ENCODE peak calls at places on chromosome 21, in seven cellular contexts. One of them, this sample, is unnamed.

GRCh38 chr21:35606578-35606977 is 453.7 kb downstream of the SETD4 start:
- DNase-seq in WTC11: no peak
- DNase-seq in prostate gland: no peak
- DNase-seq in neural crest cell: no peak
- DNase-seq in Calu3: no peak
- DNase-seq in iris pigment epithelial cell: no peak
- DNase-seq in ascending aorta: no peak
- DNase-seq in this sample: no peak

GRCh38 chr21:35048706-35049617 is at the start of gene RUNX1:
- DNase-seq in WTC11: no peak
- DNase-seq in prostate gland: no peak
- DNase-seq in neural crest cell: no peak
- DNase-seq in Calu3: no peak
- DNase-seq in iris pigment epithelial cell: peak; percentile 94
- DNase-seq in ascending aorta: peak; percentile 82
- DNase-seq in this sample: peak; percentile 78

GRCh38 chr21:45074048-45074817 is at the start of gene ADARB1:
- DNase-seq in WTC11: peak; percentile 68
- DNase-seq in prostate gland: peak; percentile 44
- DNase-seq in neural crest cell: peak; percentile 61
- DNase-seq in Calu3: peak; percentile 45
- DNase-seq in iris pigment epithelial cell: peak; percentile 64
- DNase-seq in ascending aorta: peak; percentile 74
- DNase-seq in this sample: peak; percentile 65

GRCh38 chr21:38821248-38821647 is 15.5 kb downstream of the ETS2 start:
- DNase-seq in WTC11: no peak
- DNase-seq in prostate gland: no peak
- DNase-seq in neural crest cell: no peak
- DNase-seq in Calu3: no peak
- DNase-seq in iris pigment epithelial cell: no peak
- DNase-seq in ascending aorta: no peak
- DNase-seq in this sample: no peak

GRCh38 chr21:45463871-45464270 is 58.9 kb downstream of the COL18A1 start:
- DNase-seq in WTC11: no peak
- DNase-seq in prostate gland: no peak
- DNase-seq in neural crest cell: no peak
- DNase-seq in Calu3: no peak
- DNase-seq in iris pigment epithelial cell: no peak
- DNase-seq in ascending aorta: no peak
- DNase-seq in this sample: no peak

GRCh38 chr21:15688809-15689208 is 41.0 kb upstream of the USP25 start:
- DNase-seq in WTC11: no peak
- DNase-seq in prostate gland: no peak
- DNase-seq in neural crest cell: no peak
- DNase-seq in Calu3: no peak
- DNase-seq in iris pigment epithelial cell: peak; percentile 73
- DNase-seq in ascending aorta: no peak
- DNase-seq in this sample: no peak

GRCh38 chr21:16794944-16795343 is 717.9 kb upstream of the CXADR start:
- DNase-seq in WTC11: no peak
- DNase-seq in prostate gland: no peak
- DNase-seq in neural crest cell: no peak
- DNase-seq in Calu3: peak; percentile 16
- DNase-seq in iris pigment epithelial cell: peak; percentile 98
- DNase-seq in ascending aorta: no peak
- DNase-seq in this sample: peak; percentile 81

GRCh38 chr21:17679002-17679600 is 66.4 kb upstream of the BTG3 start:
- DNase-seq in WTC11: no peak
- DNase-seq in prostate gland: peak; percentile 37
- DNase-seq in neural crest cell: no peak
- DNase-seq in Calu3: peak; percentile 16
- DNase-seq in iris pigment epithelial cell: peak; percentile 74
- DNase-seq in ascending aorta: no peak
- DNase-seq in this sample: peak; percentile 77

GRCh38 chr21:37475186-37475868 is 108.8 kb downstream of the DYRK1A start:
- DNase-seq in WTC11: no peak
- DNase-seq in prostate gland: no peak
- DNase-seq in neural crest cell: no peak
- DNase-seq in Calu3: no peak
- DNase-seq in iris pigment epithelial cell: no peak
- DNase-seq in ascending aorta: no peak
- DNase-seq in this sample: peak; percentile 33

GRCh38 chr21:42567861-42568260 is 54.2 kb downstream of the SLC37A1 start:
- DNase-seq in WTC11: peak; percentile 4
- DNase-seq in prostate gland: no peak
- DNase-seq in neural crest cell: no peak
- DNase-seq in Calu3: no peak
- DNase-seq in iris pigment epithelial cell: no peak
- DNase-seq in ascending aorta: no peak
- DNase-seq in this sample: no peak

GRCh38 chr21:24007592-24007991 is 1599.7 kb downstream of the MRPL39 start:
- DNase-seq in WTC11: no peak
- DNase-seq in prostate gland: no peak
- DNase-seq in neural crest cell: no peak
- DNase-seq in Calu3: no peak
- DNase-seq in iris pigment epithelial cell: no peak
- DNase-seq in ascending aorta: no peak
- DNase-seq in this sample: no peak

GRCh38 chr21:46320331-46320801 is 3.3 kb downstream of the C21orf58 start:
- DNase-seq in WTC11: no peak
- DNase-seq in prostate gland: no peak
- DNase-seq in neural crest cell: no peak
- DNase-seq in Calu3: no peak
- DNase-seq in iris pigment epithelial cell: no peak
- DNase-seq in ascending aorta: no peak
- DNase-seq in this sample: no peak

GRCh38 chr21:39381009-39381408 is 32.1 kb upstream of the HMGN1 start:
- DNase-seq in WTC11: no peak
- DNase-seq in prostate gland: no peak
- DNase-seq in neural crest cell: no peak
- DNase-seq in Calu3: no peak
- DNase-seq in iris pigment epithelial cell: no peak
- DNase-seq in ascending aorta: no peak
- DNase-seq in this sample: peak; percentile 5

GRCh38 chr21:31873696-31874599 is 1.1 kb downstream of the HUNK start:
- DNase-seq in WTC11: peak; percentile 74
- DNase-seq in prostate gland: peak; percentile 10
- DNase-seq in neural crest cell: peak; percentile 84
- DNase-seq in Calu3: peak; percentile 72
- DNase-seq in iris pigment epithelial cell: no peak
- DNase-seq in ascending aorta: no peak
- DNase-seq in this sample: peak; percentile 28

GRCh38 chr21:31218830-31219608 is 125.0 kb downstream of the TIAM1 start:
- DNase-seq in WTC11: no peak
- DNase-seq in prostate gland: peak; percentile 63
- DNase-seq in neural crest cell: no peak
- DNase-seq in Calu3: no peak
- DNase-seq in iris pigment epithelial cell: peak; percentile 14
- DNase-seq in ascending aorta: peak; percentile 74
- DNase-seq in this sample: no peak

GRCh38 chr21:45145146-45145545 is 70.8 kb downstream of the ADARB1 start:
- DNase-seq in WTC11: no peak
- DNase-seq in prostate gland: no peak
- DNase-seq in neural crest cell: no peak
- DNase-seq in Calu3: no peak
- DNase-seq in iris pigment epithelial cell: no peak
- DNase-seq in ascending aorta: peak; percentile 42
- DNase-seq in this sample: no peak

GRCh38 chr21:35120631-35121180 is 71.6 kb upstream of the RUNX1 start:
- DNase-seq in WTC11: no peak
- DNase-seq in prostate gland: no peak
- DNase-seq in neural crest cell: no peak
- DNase-seq in Calu3: no peak
- DNase-seq in iris pigment epithelial cell: no peak
- DNase-seq in ascending aorta: no peak
- DNase-seq in this sample: no peak

GRCh38 chr21:43824250-43824882 is 35.0 kb downstream of the RRP1 start:
- DNase-seq in WTC11: no peak
- DNase-seq in prostate gland: no peak
- DNase-seq in neural crest cell: no peak
- DNase-seq in Calu3: no peak
- DNase-seq in iris pigment epithelial cell: peak; percentile 52
- DNase-seq in ascending aorta: no peak
- DNase-seq in this sample: peak; percentile 33

GRCh38 chr21:34276711-34277425 is 86.9 kb upstream of the KCNE2 start:
- DNase-seq in WTC11: no peak
- DNase-seq in prostate gland: no peak
- DNase-seq in neural crest cell: no peak
- DNase-seq in Calu3: no peak
- DNase-seq in iris pigment epithelial cell: peak; percentile 4
- DNase-seq in ascending aorta: no peak
- DNase-seq in this sample: peak; percentile 5

GRCh38 chr21:45262041-45262581 is 25.6 kb downstream of the POFUT2 start:
- DNase-seq in WTC11: no peak
- DNase-seq in prostate gland: no peak
- DNase-seq in neural crest cell: no peak
- DNase-seq in Calu3: no peak
- DNase-seq in iris pigment epithelial cell: no peak
- DNase-seq in ascending aorta: peak; percentile 51
- DNase-seq in this sample: no peak

GRCh38 chr21:34073749-34074282 is 438 bp downstream of the MRPS6 start:
- DNase-seq in WTC11: peak; percentile 29
- DNase-seq in prostate gland: peak; percentile 13
- DNase-seq in neural crest cell: peak; percentile 16
- DNase-seq in Calu3: peak; percentile 12
- DNase-seq in iris pigment epithelial cell: peak; percentile 20
- DNase-seq in ascending aorta: peak; percentile 66
- DNase-seq in this sample: no peak

GRCh38 chr21:43303240-43304178 is 123.4 kb downstream of the SIK1 start:
- DNase-seq in WTC11: no peak
- DNase-seq in prostate gland: peak; percentile 32
- DNase-seq in neural crest cell: no peak
- DNase-seq in Calu3: no peak
- DNase-seq in iris pigment epithelial cell: no peak
- DNase-seq in ascending aorta: no peak
- DNase-seq in this sample: no peak

GRCh38 chr21:46056450-46056903 is 41.4 kb upstream of the COL6A2 start:
- DNase-seq in WTC11: no peak
- DNase-seq in prostate gland: no peak
- DNase-seq in neural crest cell: no peak
- DNase-seq in Calu3: no peak
- DNase-seq in iris pigment epithelial cell: peak; percentile 79
- DNase-seq in ascending aorta: peak; percentile 96
- DNase-seq in this sample: peak; percentile 88

GRCh38 chr21:31730687-31731111 is 1.2 kb downstream of the SCAF4 start:
- DNase-seq in WTC11: peak; percentile 73
- DNase-seq in prostate gland: peak; percentile 11
- DNase-seq in neural crest cell: no peak
- DNase-seq in Calu3: no peak
- DNase-seq in iris pigment epithelial cell: no peak
- DNase-seq in ascending aorta: no peak
- DNase-seq in this sample: peak; percentile 71